ENCODE peak calls at places on chromosomes 12 and 14, in eight cellular contexts. C is kidney, R is lower leg skin, Z is AG10803, K is stomach, Y is cardiac fibroblast, O is GM20000, F is body of pancreas. M is an unnamed sample.

GRCh38 chr14:104111301-104112112 is 26.0 kb downstream of the ASPG start:
- DNase-seq in C (peak), R (no peak), Z (no peak), K (peak), Y (no peak), O (no peak), F (no peak), M (no peak)

GRCh38 chr12:33825986-33826602 is 196.2 kb upstream of the ALG10 start:
- DNase-seq in C (no peak), R (no peak), Z (no peak), K (no peak), Y (no peak), O (no peak), F (no peak), M (peak)

GRCh38 chr12:2936301-2936700 is 22.9 kb upstream of the TEAD4 start:
- DNase-seq in C (no peak), R (no peak), Z (no peak), K (no peak), Y (no peak), O (no peak), F (no peak), M (no peak)

GRCh38 chr14:67420102-67420739 is 8.3 kb upstream of the PLEK2 start:
- DNase-seq in C (no peak), R (no peak), Z (no peak), K (no peak), Y (no peak), O (no peak), F (peak), M (peak)

GRCh38 chr14:21991130-21991529 is 317.5 kb upstream of the OR4E1 start:
- DNase-seq in C (no peak), R (no peak), Z (no peak), K (no peak), Y (no peak), O (no peak), F (no peak), M (peak)

GRCh38 chr14:34797747-34798583 is 77.2 kb downstream of the BAZ1A start:
- DNase-seq in C (no peak), R (no peak), Z (no peak), K (no peak), Y (no peak), O (no peak), F (no peak), M (no peak)

GRCh38 chr12:42135264-42135814 is 9.3 kb downstream of the GXYLT1 start:
- DNase-seq in C (no peak), R (no peak), Z (peak), K (no peak), Y (peak), O (no peak), F (no peak), M (no peak)

GRCh38 chr12:71719647-71720370 is 33.9 kb downstream of the TMEM19 start:
- DNase-seq in C (no peak), R (no peak), Z (no peak), K (no peak), Y (peak), O (no peak), F (peak), M (no peak)

GRCh38 chr14:105856676-105857222 is 330.4 kb downstream of the TMEM121 start:
- DNase-seq in C (no peak), R (no peak), Z (no peak), K (no peak), Y (no peak), O (peak), F (no peak), M (no peak)

GRCh38 chr12:51901121-51901812 is 6.0 kb upstream of the ACVRL1 start:
- DNase-seq in C (no peak), R (no peak), Z (no peak), K (no peak), Y (no peak), O (no peak), F (no peak), M (no peak)

GRCh38 chr14:61837336-61838229 is 75.4 kb downstream of the SNAPC1 start:
- DNase-seq in C (peak), R (peak), Z (peak), K (peak), Y (peak), O (peak), F (peak), M (peak)

GRCh38 chr12:95922231-95922630 is 20.2 kb downstream of the CCDC38 start:
- DNase-seq in C (no peak), R (no peak), Z (no peak), K (no peak), Y (peak), O (no peak), F (no peak), M (no peak)

GRCh38 chr12:113938471-113938870 is 27.7 kb downstream of the RBM19 start:
- DNase-seq in C (no peak), R (no peak), Z (no peak), K (no peak), Y (no peak), O (no peak), F (no peak), M (no peak)

GRCh38 chr12:12983420-12984035 is 16.5 kb downstream of the HEBP1 start:
- DNase-seq in C (no peak), R (no peak), Z (peak), K (no peak), Y (peak), O (no peak), F (peak), M (peak)

GRCh38 chr12:45989277-45989856 is 1.0 kb downstream of the SCAF11 start:
- DNase-seq in C (no peak), R (no peak), Z (no peak), K (peak), Y (peak), O (no peak), F (no peak), M (peak)

GRCh38 chr14:95326987-95327386 is 7.3 kb upstream of the CLMN start:
- DNase-seq in C (no peak), R (no peak), Z (no peak), K (no peak), Y (no peak), O (no peak), F (no peak), M (no peak)

GRCh38 chr14:67137744-67138371 is 51.4 kb upstream of the GARIN2 start:
- DNase-seq in C (no peak), R (no peak), Z (peak), K (no peak), Y (peak), O (peak), F (no peak), M (peak)

GRCh38 chr14:33642080-33642479 is 308.8 kb downstream of the EGLN3 start:
- DNase-seq in C (no peak), R (no peak), Z (no peak), K (no peak), Y (no peak), O (no peak), F (no peak), M (no peak)

GRCh38 chr12:52838871-52839446 is 4.8 kb upstream of the KRT79 start:
- DNase-seq in C (no peak), R (no peak), Z (no peak), K (no peak), Y (no peak), O (no peak), F (no peak), M (no peak)

GRCh38 chr12:50555471-50555885 is 50.7 kb downstream of the DIP2B start:
- DNase-seq in C (no peak), R (no peak), Z (no peak), K (no peak), Y (no peak), O (no peak), F (no peak), M (no peak)

GRCh38 chr14:55221186-55221585 is 29.8 kb upstream of the DLGAP5 start:
- DNase-seq in C (no peak), R (no peak), Z (peak), K (no peak), Y (peak), O (no peak), F (no peak), M (no peak)

DNA sequence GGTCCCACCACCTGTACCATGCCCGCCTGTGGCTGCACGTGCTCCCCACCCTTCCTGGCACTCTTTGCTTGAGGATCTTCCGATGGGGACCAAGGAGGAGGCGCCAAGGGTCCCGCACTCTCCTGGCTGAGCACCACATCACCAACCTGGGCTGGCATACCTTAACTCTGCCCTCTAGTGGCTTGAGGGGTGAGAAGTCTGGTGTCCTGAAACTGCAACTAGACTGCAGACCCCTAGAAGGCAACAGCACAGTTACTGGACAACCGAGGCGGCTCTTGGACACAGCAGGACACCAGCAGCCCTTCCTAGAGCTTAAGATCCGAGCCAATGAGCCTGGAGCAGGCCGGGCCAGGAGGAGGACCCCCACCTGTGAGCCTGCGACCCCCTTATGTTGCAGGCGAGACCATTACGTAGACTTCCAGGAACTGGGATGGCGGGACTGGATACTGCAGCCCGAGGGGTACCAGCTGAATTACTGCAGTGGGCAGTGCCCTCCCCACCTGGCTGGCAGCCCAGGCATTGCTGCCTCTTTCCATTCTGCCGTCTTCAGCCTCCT is 1.1 kb downstream of the INHBE start:
- DNase-seq in C (no peak), R (no peak), Z (peak), K (no peak), Y (peak), O (no peak), F (no peak), M (peak)
- TF ChIP-seq CTCF in C (peak), R (no peak), Z (peak), K (no peak), Y (peak), O (peak), F (peak), M (peak)

GRCh38 chr12:59372971-59373370 is 222.9 kb upstream of the SLC16A7 start:
- DNase-seq in C (no peak), R (no peak), Z (peak), K (no peak), Y (peak), O (peak), F (peak), M (no peak)
- TF ChIP-seq CTCF in C (no peak), R (no peak), Z (peak), K (no peak), Y (peak), O (no peak), F (no peak), M (peak)

GRCh38 chr14:73231874-73232851 is 5.1 kb upstream of the PAPLN start:
- DNase-seq in C (no peak), R (no peak), Z (no peak), K (no peak), Y (no peak), O (peak), F (no peak), M (no peak)
- TF ChIP-seq CTCF in C (no peak), R (no peak), Z (peak), K (no peak), Y (peak), O (peak), F (peak), M (no peak)

DNA sequence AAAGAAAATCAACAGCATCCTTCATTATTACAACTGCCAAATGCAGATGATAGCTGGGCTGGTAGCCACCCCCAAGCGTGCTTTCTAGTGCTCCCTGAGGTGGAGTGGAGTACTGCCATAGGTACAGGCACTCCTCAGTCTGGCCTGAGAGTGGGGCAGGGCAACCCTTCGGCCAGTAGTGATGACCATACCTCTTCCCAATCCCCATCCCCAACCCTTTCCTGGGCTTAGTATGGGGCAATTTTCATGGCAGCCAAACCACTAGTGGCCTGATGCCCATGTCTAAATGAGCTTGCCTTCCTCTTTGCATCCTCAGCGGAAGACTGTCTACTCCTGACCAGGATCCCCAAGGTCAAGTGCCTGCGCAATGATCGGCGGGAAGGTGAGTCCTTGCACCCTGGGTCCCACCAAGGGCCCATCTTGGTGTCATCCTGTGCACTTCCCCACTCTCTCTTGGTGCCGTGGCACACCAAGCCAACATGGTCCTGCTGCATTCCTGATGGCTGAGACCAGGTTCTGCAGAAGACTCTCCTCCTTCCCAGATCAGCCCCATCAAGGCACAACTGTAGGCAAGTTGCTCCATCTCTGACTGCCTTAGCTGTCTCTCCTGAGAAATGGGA is 65.8 kb downstream of the GALNT16 start:
- DNase-seq in C (no peak), R (no peak), Z (no peak), K (no peak), Y (no peak), O (no peak), F (no peak), M (no peak)
- TF ChIP-seq CTCF in C (no peak), R (no peak), Z (no peak), K (no peak), Y (peak), O (no peak), F (no peak), M (no peak)

GRCh38 chr12:122688291-122688690 is 14.9 kb downstream of the HCAR2 start:
- DNase-seq in C (no peak), R (no peak), Z (no peak), K (peak), Y (no peak), O (no peak), F (no peak), M (no peak)
- TF ChIP-seq CTCF in C (no peak), R (no peak), Z (no peak), K (no peak), Y (no peak), O (no peak), F (no peak), M (no peak)

DNA sequence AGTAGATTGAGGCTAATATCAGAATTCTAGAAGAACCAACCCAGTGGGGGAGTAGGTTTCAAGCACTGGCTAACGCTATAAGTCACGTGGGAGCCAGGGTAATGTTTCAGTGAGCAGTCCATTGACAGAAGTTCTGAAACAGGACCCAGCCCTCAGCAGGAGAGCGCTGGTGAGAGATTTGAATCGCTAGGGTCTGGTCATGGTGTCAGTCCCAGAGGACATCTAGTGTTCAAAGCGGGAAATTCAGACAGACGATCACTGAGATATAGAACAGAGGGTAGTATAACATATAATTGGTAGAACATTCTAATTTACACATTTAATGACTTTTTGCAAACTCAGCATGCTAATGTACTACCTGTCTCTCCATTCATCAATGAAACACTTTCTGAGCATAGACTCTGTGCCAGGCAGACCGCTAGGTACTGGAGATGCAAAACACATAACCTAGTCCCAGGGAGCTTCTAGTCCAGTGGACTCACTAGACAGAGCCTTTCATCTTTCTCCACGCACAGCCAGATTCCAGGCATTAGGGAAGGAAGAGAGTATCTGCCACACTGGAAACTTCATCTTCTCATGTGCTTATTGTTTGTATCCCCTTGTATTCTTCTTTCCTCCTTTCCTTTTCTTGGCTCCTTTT is 35.4 kb upstream of the RNASE3 start:
- DNase-seq in C (no peak), R (peak), Z (peak), K (peak), Y (peak), O (peak), F (peak), M (peak)
- TF ChIP-seq CTCF in C (peak), R (no peak), Z (peak), K (no peak), Y (peak), O (peak), F (peak), M (peak)

GRCh38 chr12:9106067-9106466 is 9.7 kb downstream of the A2M start:
- DNase-seq in C (no peak), R (no peak), Z (no peak), K (no peak), Y (no peak), O (no peak), F (no peak), M (no peak)

GRCh38 chr12:9104087-9104486 is 11.6 kb downstream of the A2M start:
- DNase-seq in C (no peak), R (no peak), Z (no peak), K (no peak), Y (no peak), O (no peak), F (no peak), M (no peak)

GRCh38 chr12:9104767-9105423 is 10.8 kb downstream of the A2M start:
- DNase-seq in C (no peak), R (no peak), Z (no peak), K (no peak), Y (no peak), O (no peak), F (no peak), M (no peak)

GRCh38 chr12:9101018-9101687 is 14.6 kb downstream of the A2M start:
- DNase-seq in C (no peak), R (no peak), Z (no peak), K (no peak), Y (no peak), O (no peak), F (no peak), M (no peak)

GRCh38 chr12:9103050-9103854 is 12.5 kb downstream of the A2M start:
- DNase-seq in C (no peak), R (no peak), Z (no peak), K (no peak), Y (no peak), O (no peak), F (no peak), M (no peak)
- TF ChIP-seq CTCF in C (no peak), R (no peak), Z (no peak), K (no peak), Y (no peak), O (no peak), F (no peak), M (no peak)